ENCODE peak calls at places on chromosomes 5 and 9, in five cellular contexts. One of them, this sample, is unnamed.

GRCh38 chr5:129459485-129460120 is 495 bp upstream of the ADAMTS19 start:
- DNase-seq in kidney tubule cell: peak; percentile 35
- DNase-seq in hypothalamus: peak; percentile 23
- DNase-seq in Kasumi-1: no peak
- DNase-seq in CD4-positive, alpha-beta T cell: no peak
- DNase-seq in this sample: no peak

GRCh38 chr9:126693428-126693931 is 79.8 kb downstream of the LMX1B start:
- DNase-seq in hypothalamus: no peak
- DNase-seq in CD4-positive, alpha-beta T cell: no peak
- DNase-seq in Kasumi-1: no peak
- DNase-seq in kidney tubule cell: no peak
- DNase-seq in this sample: no peak

GRCh38 chr5:119951330-119951934 is 322.1 kb downstream of the FAM170A start:
- DNase-seq in hypothalamus: no peak
- DNase-seq in Kasumi-1: no peak
- DNase-seq in kidney tubule cell: no peak
- DNase-seq in CD4-positive, alpha-beta T cell: no peak
- DNase-seq in this sample: no peak

GRCh38 chr9:130189840-130190239 is 17.6 kb downstream of the NCS1 start:
- DNase-seq in hypothalamus: no peak
- DNase-seq in kidney tubule cell: peak; percentile 26
- DNase-seq in Kasumi-1: no peak
- DNase-seq in CD4-positive, alpha-beta T cell: no peak
- DNase-seq in this sample: no peak

GRCh38 chr9:70156729-70157128 is 102.0 kb upstream of the SMC5 start:
- DNase-seq in Kasumi-1: no peak
- DNase-seq in CD4-positive, alpha-beta T cell: no peak
- DNase-seq in hypothalamus: no peak
- DNase-seq in kidney tubule cell: no peak
- DNase-seq in this sample: no peak

GRCh38 chr5:1882337-1883119 is at the start of gene IRX4:
- DNase-seq in Kasumi-1: no peak
- DNase-seq in CD4-positive, alpha-beta T cell: no peak
- DNase-seq in hypothalamus: no peak
- DNase-seq in kidney tubule cell: peak; percentile 14
- DNase-seq in this sample: no peak

GRCh38 chr5:143051244-143052058 is 281.3 kb downstream of the ARHGAP26 start:
- DNase-seq in hypothalamus: no peak
- DNase-seq in CD4-positive, alpha-beta T cell: no peak
- DNase-seq in Kasumi-1: peak; percentile 97
- DNase-seq in kidney tubule cell: peak; percentile 83
- DNase-seq in this sample: no peak

GRCh38 chr9:136482046-136482792 is 621 bp downstream of the SEC16A start:
- DNase-seq in kidney tubule cell: peak; percentile 18
- DNase-seq in Kasumi-1: peak; percentile 27
- DNase-seq in CD4-positive, alpha-beta T cell: peak; percentile 7
- DNase-seq in hypothalamus: no peak
- DNase-seq in this sample: no peak

GRCh38 chr5:147822686-147823491 is 8.6 kb downstream of the SPINK1 start:
- DNase-seq in kidney tubule cell: peak; percentile 60
- DNase-seq in Kasumi-1: peak; percentile 82
- DNase-seq in hypothalamus: no peak
- DNase-seq in CD4-positive, alpha-beta T cell: peak; percentile 12
- DNase-seq in this sample: no peak

GRCh38 chr5:84487963-84488362 is 103.3 kb upstream of the EDIL3 start:
- DNase-seq in hypothalamus: no peak
- DNase-seq in Kasumi-1: no peak
- DNase-seq in CD4-positive, alpha-beta T cell: no peak
- DNase-seq in kidney tubule cell: no peak
- DNase-seq in this sample: no peak

GRCh38 chr9:34929506-34930102 is 28.5 kb upstream of the PHF24 start:
- DNase-seq in hypothalamus: no peak
- DNase-seq in CD4-positive, alpha-beta T cell: no peak
- DNase-seq in kidney tubule cell: peak; percentile 15
- DNase-seq in Kasumi-1: peak; percentile 54
- DNase-seq in this sample: peak; percentile 8

GRCh38 chr9:127118597-127119318 is 3.7 kb downstream of the ANGPTL2 start:
- DNase-seq in hypothalamus: no peak
- DNase-seq in kidney tubule cell: no peak
- DNase-seq in Kasumi-1: no peak
- DNase-seq in CD4-positive, alpha-beta T cell: no peak
- DNase-seq in this sample: no peak

GRCh38 chr5:78964889-78965288 is 20.2 kb downstream of the ARSB start:
- DNase-seq in kidney tubule cell: peak; percentile 62
- DNase-seq in hypothalamus: no peak
- DNase-seq in CD4-positive, alpha-beta T cell: no peak
- DNase-seq in Kasumi-1: peak; percentile 66
- DNase-seq in this sample: no peak

GRCh38 chr5:61808091-61808490 is 476.0 kb downstream of the ZSWIM6 start:
- DNase-seq in hypothalamus: no peak
- DNase-seq in kidney tubule cell: no peak
- DNase-seq in CD4-positive, alpha-beta T cell: no peak
- DNase-seq in Kasumi-1: no peak
- DNase-seq in this sample: no peak

GRCh38 chr9:21569721-21570120 is 87.6 kb upstream of the IFNE start:
- DNase-seq in Kasumi-1: no peak
- DNase-seq in hypothalamus: no peak
- DNase-seq in CD4-positive, alpha-beta T cell: no peak
- DNase-seq in kidney tubule cell: no peak
- DNase-seq in this sample: no peak

GRCh38 chr9:19937121-19937520 is 148.3 kb upstream of the SLC24A2 start:
- DNase-seq in Kasumi-1: no peak
- DNase-seq in hypothalamus: no peak
- DNase-seq in kidney tubule cell: no peak
- DNase-seq in CD4-positive, alpha-beta T cell: no peak
- DNase-seq in this sample: no peak

GRCh38 chr5:135890296-135890695 is 5.3 kb downstream of the IL9 start:
- DNase-seq in Kasumi-1: no peak
- DNase-seq in CD4-positive, alpha-beta T cell: no peak
- DNase-seq in kidney tubule cell: no peak
- DNase-seq in hypothalamus: no peak
- DNase-seq in this sample: no peak

GRCh38 chr9:13705913-13706312 is 426.4 kb upstream of the MPDZ start:
- DNase-seq in Kasumi-1: no peak
- DNase-seq in hypothalamus: no peak
- DNase-seq in kidney tubule cell: no peak
- DNase-seq in CD4-positive, alpha-beta T cell: no peak
- DNase-seq in this sample: no peak